ENCODE peak calls at places on chromosome 1, in six cellular contexts. E, D, N, W, R and Y are unnamed samples.

GRCh38 chr1:30353637-30354036 is 369.7 kb downstream of the MATN1 start:
- DNase-seq in R (no peak), D (no peak), E (no peak), W (no peak), N (no peak), Y (no peak)

GRCh38 chr1:41516168-41516961 is 31.9 kb upstream of the EDN2 start:
- DNase-seq in E (peak; percentile 89), R (peak; percentile 96), D (peak; percentile 82), N (peak; percentile 27), W (peak; percentile 94), Y (peak; percentile 94)

GRCh38 chr1:42214447-42214871 is 49.9 kb upstream of the GUCA2A start:
- DNase-seq in R (no peak), W (no peak), N (no peak), D (no peak), E (no peak), Y (no peak)

GRCh38 chr1:236451796-236452373 is 57.8 kb downstream of the EDARADD start:
- DNase-seq in N (no peak), W (no peak), D (no peak), R (no peak), E (no peak), Y (no peak)

GRCh38 chr1:171794085-171794484 is 12.6 kb downstream of the METTL13 start:
- DNase-seq in N (no peak), W (no peak), E (no peak), R (no peak), D (no peak), Y (no peak)

GRCh38 chr1:6819641-6820040 is 34.4 kb downstream of the CAMTA1 start:
- DNase-seq in D (no peak), R (no peak), N (no peak), W (no peak), E (no peak), Y (no peak)

GRCh38 chr1:6082430-6082971 is 36.8 kb downstream of the KCNAB2 start:
- DNase-seq in W (no peak), E (no peak), N (no peak), R (no peak), D (no peak), Y (no peak)

GRCh38 chr1:30649321-30649991 is 73.9 kb downstream of the MATN1 start:
- DNase-seq in R (no peak), E (no peak), N (no peak), D (no peak), W (no peak), Y (no peak)

GRCh38 chr1:101389547-101389929 is 152.7 kb downstream of the S1PR1 start:
- DNase-seq in N (no peak), R (no peak), W (no peak), E (no peak), D (no peak), Y (no peak)

GRCh38 chr1:165287781-165288180 is 68.7 kb downstream of the LMX1A start:
- DNase-seq in R (no peak), D (no peak), N (no peak), W (no peak), E (no peak), Y (no peak)

GRCh38 chr1:157137051-157137772 is 983 bp downstream of the ETV3 start:
- DNase-seq in W (peak; percentile 21), D (no peak), N (no peak), E (no peak), R (no peak), Y (no peak)

GRCh38 chr1:15116966-15117365 is 36.6 kb upstream of the TMEM51 start:
- DNase-seq in W (no peak), R (no peak), E (no peak), D (no peak), N (no peak), Y (no peak)

GRCh38 chr1:201420608-201421002 is 925 bp downstream of the TNNI1 start:
- DNase-seq in R (no peak), W (no peak), E (no peak), D (no peak), N (no peak), Y (no peak)

GRCh38 chr1:239757711-239758110 is 334.0 kb upstream of the FMN2 start:
- DNase-seq in W (no peak), E (no peak), D (no peak), R (no peak), N (no peak), Y (no peak)

GRCh38 chr1:86997538-86997937 is 83.1 kb downstream of the HS2ST1 start:
- DNase-seq in N (no peak), D (no peak), E (no peak), R (no peak), W (no peak), Y (no peak)

GRCh38 chr1:148263128-148263905 is 111.2 kb upstream of the NBPF11 start:
- DNase-seq in R (peak; percentile 83), E (peak; percentile 74), D (peak; percentile 47), N (peak; percentile 43), W (peak; percentile 60), Y (peak; percentile 90)

GRCh38 chr1:170414989-170415733 is 116.8 kb upstream of the GORAB start:
- DNase-seq in R (no peak), E (no peak), W (no peak), N (no peak), D (no peak), Y (no peak)

GRCh38 chr1:177487481-177487880 is 316.7 kb downstream of the BRINP2 start:
- DNase-seq in D (no peak), N (no peak), W (peak; percentile 8), E (no peak), R (no peak), Y (no peak)

GRCh38 chr1:28172690-28173150 is 3.8 kb downstream of the PTAFR start:
- DNase-seq in N (peak; percentile 36), D (no peak), W (no peak), R (no peak), E (no peak), Y (no peak)

GRCh38 chr1:30475201-30475600 is 248.2 kb downstream of the MATN1 start:
- DNase-seq in E (no peak), R (no peak), N (no peak), W (no peak), D (no peak), Y (no peak)

GRCh38 chr1:50651476-50652263 is 228.4 kb upstream of the DMRTA2 start:
- DNase-seq in N (no peak), E (no peak), R (no peak), W (no peak), D (no peak), Y (no peak)

GRCh38 chr1:164914208-164914607 is 355.2 kb downstream of the PBX1 start:
- DNase-seq in E (no peak), D (no peak), N (no peak), R (no peak), W (no peak), Y (no peak)